ENCODE peak calls at places on chromosomes 3 and 15, in five cellular contexts. A is effector CD4-positive, alpha-beta T cell; V is testis; S is retinal pigment epithelial cell; U is neuronal stem cell. D is an unnamed sample.

GRCh38 chr15:69172854-69173253 is 12.4 kb downstream of the GLCE start:
- DNase-seq in S (no peak), U (no peak), A (no peak), V (no peak), D (no peak)

GRCh38 chr3:194067949-194068362 is 68.0 kb upstream of the HES1 start:
- DNase-seq in S (no peak), A (no peak), V (no peak), U (no peak), D (no peak)

GRCh38 chr3:170809975-170810357 is 60.0 kb downstream of the RPL22L1 start:
- DNase-seq in S (no peak), U (no peak), A (no peak), V (no peak), D (peak)

GRCh38 chr3:48247401-48247807 is 6.5 kb downstream of the ZNF589 start:
- DNase-seq in V (peak), A (no peak), U (no peak), S (no peak), D (no peak)

GRCh38 chr3:37862712-37863551 is 1.3 kb downstream of the CTDSPL start:
- DNase-seq in U (peak), A (no peak), V (peak), S (no peak), D (peak)

GRCh38 chr3:183281126-183281797 is 28.2 kb downstream of the B3GNT5 start:
- DNase-seq in V (no peak), S (no peak), U (no peak), A (no peak), D (no peak)

GRCh38 chr15:72967836-72968530 is 84.3 kb upstream of the NEO1 start:
- DNase-seq in S (no peak), U (no peak), V (no peak), A (no peak), D (no peak)

GRCh38 chr3:197336348-197336747 is 37.9 kb upstream of the DLG1 start:
- DNase-seq in S (no peak), U (no peak), V (no peak), A (no peak), D (no peak)

GRCh38 chr15:74291101-74292071 is 55.3 kb downstream of the CCDC33 start:
- DNase-seq in V (peak), S (peak), U (peak), A (peak), D (peak)

GRCh38 chr3:46737320-46737719 is 19.7 kb upstream of the PRSS50 start:
- DNase-seq in U (no peak), A (no peak), S (no peak), V (no peak), D (no peak)

GRCh38 chr3:123635717-123636116 is 50.9 kb upstream of the HACD2 start:
- DNase-seq in A (no peak), S (no peak), U (no peak), V (no peak), D (no peak)

GRCh38 chr3:166284994-166285393 is 447.8 kb upstream of the BCHE start:
- DNase-seq in A (no peak), S (no peak), V (no peak), U (no peak), D (no peak)

GRCh38 chr3:131794766-131795381 is 239.9 kb downstream of the CPNE4 start:
- DNase-seq in V (peak), S (no peak), A (no peak), U (peak), D (peak)

GRCh38 chr3:150739877-150740645 is 22.9 kb downstream of the SIAH2 start:
- DNase-seq in U (no peak), A (no peak), S (no peak), V (no peak), D (no peak)